ENCODE peak calls at places on chromosomes 3 and 15, in eight cellular contexts. A, U, X, L, F, R, Y and O are unnamed samples. For H3K36me3 and H3K9me3, the result is how much of the 10 kb centered on the place peaks cover.

GRCh38 chr15:59262316-59262715 is 55.7 kb downstream of the LDHAL6B start:
- DNase-seq in A (no peak), U (no peak), X (no peak), L (no peak), F (no peak), R (no peak), Y (no peak), O (no peak)

GRCh38 chr3:11236588-11237461 is 35.4 kb upstream of the ATG7 start:
- DNase-seq in A (no peak), U (no peak), X (peak), L (peak), F (peak), R (peak), Y (peak), O (peak)

GRCh38 chr15:68054658-68055223 is 626 bp downstream of the PIAS1 start:
- DNase-seq in A (peak), U (peak), X (peak), L (peak), F (peak), R (peak), Y (peak), O (peak)

GRCh38 chr15:70409388-70409787 is 311.7 kb upstream of the TLE3 start:
- DNase-seq in A (no peak), U (no peak), X (no peak), L (no peak), F (no peak), R (peak), Y (no peak), O (no peak)

GRCh38 chr3:66425566-66425965 is 75.3 kb downstream of the LRIG1 start:
- DNase-seq in A (no peak), U (no peak), X (no peak), L (no peak), F (no peak), R (no peak), Y (no peak), O (no peak)

GRCh38 chr3:13025090-13025489 is 48.1 kb downstream of the IQSEC1 start:
- DNase-seq in A (peak), U (peak), X (peak), L (peak), F (no peak), R (no peak), Y (peak), O (peak)

GRCh38 chr3:15989419-15989818 is 185.1 kb upstream of the GALNT15 start:
- DNase-seq in A (no peak), U (no peak), X (no peak), L (no peak), F (no peak), R (no peak), Y (no peak), O (no peak)

GRCh38 chr15:40355976-40356585 is 1.9 kb upstream of the DISP2 start:
- DNase-seq in A (no peak), U (no peak), X (no peak), L (no peak), F (no peak), R (no peak), Y (no peak), O (no peak)

GRCh38 chr3:54349231-54349647 is 226.9 kb downstream of the CACNA2D3 start:
- DNase-seq in A (no peak), U (no peak), X (no peak), L (no peak), F (no peak), R (no peak), Y (no peak), O (no peak)

GRCh38 chr15:75235760-75236729 is 22.1 kb upstream of the GOLGA6C start:
- DNase-seq in A (peak), U (no peak), X (no peak), L (no peak), F (no peak), R (no peak), Y (no peak), O (no peak)

GRCh38 chr3:111548060-111548459 is 6.1 kb downstream of the CD96 start:
- DNase-seq in A (no peak), U (no peak), X (no peak), L (no peak), F (no peak), R (no peak), Y (no peak), O (no peak)

GRCh38 chr15:71375934-71376333 is 260.7 kb downstream of the THSD4 start:
- DNase-seq in A (no peak), U (no peak), X (no peak), L (no peak), F (no peak), R (no peak), Y (no peak), O (no peak)

GRCh38 chr3:194471863-194472262 is 14.9 kb downstream of the ATP13A3 start:
- DNase-seq in A (no peak), U (no peak), X (no peak), L (no peak), F (no peak), R (no peak), Y (no peak), O (no peak)

GRCh38 chr3:126352476-126353454 is 4.4 kb downstream of the KLF15 start:
- DNase-seq in A (peak), U (peak), X (no peak), L (no peak), F (peak), R (peak), Y (peak), O (no peak)

GRCh38 chr15:29141206-29141907 is 128.3 kb downstream of the NSMCE3 start:
- DNase-seq in A (peak), U (no peak), X (no peak), L (no peak), F (no peak), R (no peak), Y (no peak), O (no peak)

GRCh38 chr15:25611603-25612002 is 172.8 kb upstream of the UBE3A start:
- DNase-seq in A (no peak), U (peak), X (no peak), L (no peak), F (no peak), R (no peak), Y (no peak), O (no peak)

GRCh38 chr15:67178569-67179210 is 75.8 kb downstream of the AAGAB start:
- DNase-seq in A (peak), U (peak), X (no peak), L (no peak), F (no peak), R (no peak), Y (peak), O (peak)

GRCh38 chr3:37481986-37482385 is 307.6 kb upstream of the LRRFIP2 start:
- DNase-seq in A (no peak), U (no peak), X (no peak), L (no peak), F (no peak), R (no peak), Y (no peak), O (no peak)

GRCh38 chr3:45552031-45552772 is 42.3 kb upstream of the LIMD1 start:
- DNase-seq in A (no peak), U (no peak), X (no peak), L (no peak), F (no peak), R (no peak), Y (no peak), O (no peak)

GRCh38 chr15:52657338-52657737 is 21.9 kb downstream of the ATOSA start:
- DNase-seq in A (no peak), U (no peak), X (no peak), L (no peak), F (no peak), R (no peak), Y (peak), O (peak)

GRCh38 chr15:63504979-63505841 is 817 bp downstream of the USP3 start:
- DNase-seq in A (peak), U (peak), X (peak), L (peak), F (peak), R (peak), Y (peak), O (peak)

GRCh38 chr3:155079795-155080546 is at the start of gene MME:
- DNase-seq in A (no peak), U (peak), X (peak), L (peak), F (peak), R (peak), Y (peak), O (peak)

GRCh38 chr15:72222433-72222832 is 8.6 kb downstream of the PKM start:
- DNase-seq in A (peak), U (peak), X (peak), L (peak), F (peak), R (no peak), Y (peak), O (peak)

GRCh38 chr3:141306922-141307321 is 61.4 kb upstream of the ZBTB38 start:
- DNase-seq in A (no peak), U (no peak), X (no peak), L (no peak), F (no peak), R (no peak), Y (no peak), O (no peak)

GRCh38 chr3:89186446-89186845 is 79.0 kb downstream of the EPHA3 start:
- DNase-seq in A (no peak), U (no peak), X (no peak), L (no peak), F (no peak), R (no peak), Y (peak), O (no peak)

GRCh38 chr15:73283341-73283962 is 85.3 kb downstream of the HCN4 start:
- DNase-seq in A (no peak), U (no peak), X (no peak), L (no peak), F (no peak), R (no peak), Y (no peak), O (peak)

GRCh38 chr3:61768284-61769012 is 207.1 kb downstream of the PTPRG start:
- DNase-seq in A (no peak), U (no peak), X (no peak), L (no peak), F (no peak), R (no peak), Y (no peak), O (no peak)

GRCh38 chr15:52132066-52132465 is 19.5 kb upstream of the BCL2L10 start:
- DNase-seq in A (no peak), U (no peak), X (no peak), L (no peak), F (no peak), R (no peak), Y (no peak), O (no peak)

GRCh38 chr15:40445411-40446055 is 4.8 kb downstream of the BAHD1 start:
- DNase-seq in A (no peak), U (no peak), X (peak), L (no peak), F (no peak), R (no peak), Y (peak), O (peak)

GRCh38 chr15:62059818-62060115 is 480 bp downstream of the VPS13C start:
- DNase-seq in A (peak), U (no peak), X (peak), L (peak), F (peak), R (peak), Y (peak), O (peak)

GRCh38 chr3:70201975-70202374 is 110.5 kb downstream of the MDFIC2 start:
- DNase-seq in A (no peak), U (no peak), X (no peak), L (no peak), F (no peak), R (no peak), Y (no peak), O (no peak)

GRCh38 chr3:14273886-14274517 is 95.4 kb downstream of the LSM3 start:
- DNase-seq in A (no peak), U (no peak), X (no peak), L (no peak), F (no peak), R (no peak), Y (no peak), O (no peak)

GRCh38 chr15:53072077-53072476 is 281.9 kb upstream of the ONECUT1 start:
- DNase-seq in A (no peak), U (no peak), X (peak), L (peak), F (peak), R (peak), Y (peak), O (peak)

GRCh38 chr15:73741401-73741836 is 11.7 kb downstream of the INSYN1 start:
- DNase-seq in A (no peak), U (no peak), X (no peak), L (no peak), F (no peak), R (no peak), Y (no peak), O (no peak)

GRCh38 chr15:47218295-47218694 is 499.0 kb upstream of the SEMA6D start:
- DNase-seq in A (no peak), U (no peak), X (no peak), L (no peak), F (no peak), R (no peak), Y (no peak), O (no peak)

GRCh38 chr15:82680200-82681102 is 29.2 kb downstream of the AP3B2 start:
- DNase-seq in A (peak), U (no peak), X (no peak), L (peak), F (peak), R (peak), Y (no peak), O (no peak)

DNA sequence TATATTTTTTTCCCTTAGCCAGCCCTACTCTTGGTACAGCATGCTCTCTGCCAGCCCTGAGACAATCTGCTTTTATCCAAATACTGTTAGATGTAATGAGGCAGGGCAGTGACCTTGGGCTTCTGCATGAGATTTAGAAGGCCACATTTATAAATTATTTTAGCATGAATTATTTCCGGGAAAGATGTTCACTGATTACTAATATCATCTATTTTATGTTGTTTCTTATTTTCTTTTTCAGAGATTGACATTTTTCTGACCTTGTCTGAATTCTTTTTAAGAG is 23.1 kb downstream of the CRTC3 start:
- DNase-seq in A (no peak), U (no peak), X (no peak), L (no peak), F (no peak), R (no peak), Y (no peak), O (no peak)
- H3K4me3 ChIP-seq in A (no peak), U (no peak), X (no peak), L (peak), F (no peak), R (no peak), Y (no peak), O (no peak)

DNA sequence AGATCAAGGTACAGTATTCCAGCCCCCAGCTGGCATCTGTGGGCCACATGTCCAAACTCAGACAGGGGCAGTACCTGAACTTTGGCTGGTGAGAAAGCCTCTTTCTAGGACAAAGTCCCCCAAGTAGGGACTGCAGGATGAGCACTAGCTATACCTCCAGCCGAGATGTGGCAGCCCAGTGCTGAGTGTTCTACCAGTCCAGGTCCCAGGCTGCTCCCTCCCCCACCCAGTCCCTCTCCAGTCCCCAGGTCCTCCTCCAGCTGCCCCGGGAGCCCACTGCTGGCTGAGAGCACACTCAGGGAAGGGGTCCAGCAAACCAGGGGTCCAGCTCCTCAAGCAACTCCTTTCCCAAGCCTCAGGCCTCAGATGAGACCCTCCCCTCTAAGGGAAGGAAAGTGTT is 1.5 kb downstream of the SLC26A6 start:
- DNase-seq in A (no peak), U (no peak), X (no peak), L (no peak), F (no peak), R (no peak), Y (no peak), O (no peak)
- H3K36me3 ChIP-seq in A (under half), U (under half), X (under half), L (under half), F (under half), R (under half), Y (under half), O (under half)

GRCh38 chr3:120024103-120024502 is 70.1 kb downstream of the GSK3B start:
- DNase-seq in A (no peak), U (no peak), X (no peak), L (no peak), F (no peak), R (no peak), Y (no peak), O (no peak)
- H3K9me3 ChIP-seq in A (under half), U (under half), X (under half), L (under half), F (under half), R (under half), Y (under half), O (under half)

GRCh38 chr3:195897853-195898415 is 10.4 kb downstream of the TNK2 start:
- DNase-seq in A (no peak), U (peak), X (no peak), L (no peak), F (no peak), R (no peak), Y (no peak), O (no peak)

GRCh38 chr3:195899701-195900425 is 8.5 kb downstream of the TNK2 start:
- DNase-seq in A (no peak), U (peak), X (no peak), L (no peak), F (no peak), R (no peak), Y (no peak), O (no peak)

GRCh38 chr3:195897081-195897852 is 11.1 kb downstream of the TNK2 start:
- DNase-seq in A (no peak), U (peak), X (peak), L (no peak), F (no peak), R (no peak), Y (peak), O (peak)

GRCh38 chr3:195903950-195904290 is 4.4 kb downstream of the TNK2 start:
- DNase-seq in A (no peak), U (peak), X (no peak), L (no peak), F (no peak), R (no peak), Y (no peak), O (no peak)

DNA sequence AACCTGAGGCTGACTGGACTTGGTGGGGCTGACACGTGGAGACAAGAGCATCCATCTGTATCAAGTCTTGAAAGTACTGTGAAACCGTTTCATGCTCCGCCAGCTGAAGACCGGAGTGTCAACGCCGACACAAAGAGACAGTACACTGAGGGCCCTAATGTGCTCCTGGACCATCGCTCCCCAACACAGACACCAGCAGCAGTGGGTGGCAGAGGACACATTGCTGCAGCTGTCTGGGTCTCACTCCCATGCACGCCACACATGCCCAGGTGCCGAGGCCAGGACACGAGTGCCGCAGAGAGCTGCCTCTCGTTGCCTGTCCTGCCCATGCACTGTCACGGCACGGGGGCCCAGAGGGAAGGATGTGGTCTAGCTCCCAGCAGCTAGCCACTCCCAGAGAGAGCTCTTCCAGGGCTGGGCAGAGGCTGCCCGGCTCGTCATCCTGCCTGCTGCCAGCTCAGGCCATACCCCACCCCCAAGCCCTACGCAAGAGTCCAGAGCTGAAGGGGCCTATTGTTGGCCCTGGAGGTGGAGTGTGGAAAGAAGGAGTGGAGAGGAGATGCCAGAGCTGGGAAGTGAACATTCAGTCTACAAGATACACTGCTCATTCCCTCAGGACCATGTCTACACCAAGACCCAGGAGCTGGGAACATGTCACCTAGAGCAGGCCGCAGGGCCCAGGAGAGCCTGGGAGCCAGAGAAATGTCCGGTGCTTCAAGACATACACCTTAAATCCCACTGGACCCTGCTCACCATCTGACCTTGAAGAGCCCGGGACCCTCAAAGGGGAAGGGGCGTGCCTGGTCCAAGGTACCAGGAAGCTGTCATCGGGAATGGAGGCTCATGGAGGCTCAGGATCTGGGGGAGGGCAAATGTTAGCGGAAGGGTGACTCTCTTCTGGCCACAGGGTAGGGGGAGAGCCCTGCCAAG is 7.7 kb downstream of the TNK2 start:
- DNase-seq in A (no peak), U (peak), X (peak), L (peak), F (peak), R (no peak), Y (peak), O (peak)
- H3K4me3 ChIP-seq in A (no peak), U (no peak), X (no peak), L (no peak), F (no peak), R (no peak), Y (no peak), O (no peak)

GRCh38 chr3:78238811-78239210 is 1198.9 kb downstream of the ROBO2 start:
- DNase-seq in A (no peak), U (no peak), X (no peak), L (no peak), F (no peak), R (no peak), Y (no peak), O (no peak)

GRCh38 chr3:78244136-78244535 is 1204.2 kb downstream of the ROBO2 start:
- DNase-seq in A (no peak), U (no peak), X (no peak), L (no peak), F (no peak), R (no peak), Y (no peak), O (no peak)

DNA sequence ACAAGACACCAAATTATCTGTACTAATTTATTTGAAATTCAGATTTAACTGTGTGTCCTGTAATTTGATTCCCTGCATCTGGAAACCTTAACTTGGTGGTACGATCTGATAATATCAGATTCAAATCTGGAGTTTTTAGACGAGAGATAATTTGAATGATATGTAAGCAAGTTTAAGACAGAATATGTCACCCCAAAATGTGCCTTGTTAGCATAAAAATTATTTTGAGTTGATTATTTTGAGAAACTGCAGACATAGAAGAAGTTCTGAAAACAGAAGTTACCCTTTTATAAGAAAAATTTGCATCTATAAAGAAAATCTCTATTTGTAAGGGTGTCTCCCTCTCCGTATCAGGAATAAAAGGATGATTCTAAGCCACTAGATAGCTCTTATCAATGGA is 1202.8 kb downstream of the ROBO2 start:
- DNase-seq in A (no peak), U (no peak), X (no peak), L (no peak), F (no peak), R (no peak), Y (no peak), O (no peak)
- H3K36me3 ChIP-seq in A (under half), U (under half), X (under half), L (under half), F (under half), R (under half), Y (under half), O (under half)

GRCh38 chr3:26091096-26091495 is 301.2 kb downstream of the OXSM start:
- DNase-seq in A (no peak), U (no peak), X (no peak), L (no peak), F (no peak), R (no peak), Y (no peak), O (no peak)
- H3K9me3 ChIP-seq in A (under half), U (under half), X (under half), L (under half), F (under half), R (under half), Y (under half), O (under half)